ENCODE peak calls at places on chromosomes 2 and 18, in ten cellular contexts. G, J, I, W, N, D, U, S, C and E are unnamed samples.

GRCh38 chr2:239890347-239890746 is 134.8 kb downstream of the NDUFA10 start:
- DNase-seq in N (no peak), J (no peak), W (no peak), U (no peak), G (no peak), C (no peak), D (no peak), S (peak; percentile 9), I (no peak), E (no peak)

GRCh38 chr2:36658277-36658748 is 38.2 kb upstream of the VIT start:
- DNase-seq in N (no peak), C (no peak), W (no peak), J (no peak), D (no peak), U (no peak), G (no peak), S (no peak), I (no peak), E (no peak)

GRCh38 chr18:75173125-75173432 is 35.9 kb downstream of the PTGR3 start:
- DNase-seq in W (no peak), S (peak; percentile 45), C (no peak), G (no peak), U (peak; percentile 53), D (no peak), I (no peak), J (peak; percentile 29), N (peak; percentile 2), E (no peak)

GRCh38 chr2:11784747-11785610 is 38.5 kb downstream of the LPIN1 start:
- DNase-seq in I (peak; percentile 23), N (peak; percentile 63), D (peak; percentile 30), W (peak; percentile 34), J (peak; percentile 32), C (peak; percentile 57), G (peak; percentile 20), U (peak; percentile 53), S (peak; percentile 92), E (no peak)

GRCh38 chr2:225670111-225670974 is 270.8 kb downstream of the NYAP2 start:
- DNase-seq in N (peak; percentile 80), I (no peak), W (peak; percentile 63), D (no peak), S (no peak), C (no peak), G (peak; percentile 37), J (no peak), U (no peak), E (no peak)

GRCh38 chr18:48020337-48021250 is 90.1 kb upstream of the SMAD2 start:
- DNase-seq in C (no peak), N (no peak), S (peak; percentile 34), J (no peak), I (no peak), W (no peak), D (no peak), U (no peak), G (no peak), E (no peak)

GRCh38 chr2:68709421-68709911 is 25.1 kb upstream of the ARHGAP25 start:
- DNase-seq in N (peak; percentile 58), I (peak; percentile 20), S (peak; percentile 71), D (no peak), J (no peak), W (peak; percentile 70), U (no peak), C (no peak), G (peak; percentile 44), E (no peak)

GRCh38 chr2:210515911-210516310 is 39.4 kb upstream of the LANCL1 start:
- DNase-seq in U (no peak), G (no peak), S (no peak), D (no peak), W (no peak), C (no peak), N (no peak), J (no peak), I (no peak), E (no peak)

GRCh38 chr2:48395658-48396057 is 134.3 kb upstream of the STON1 start:
- DNase-seq in U (no peak), N (no peak), D (no peak), I (no peak), C (no peak), J (no peak), G (no peak), W (no peak), S (no peak), E (no peak)

GRCh38 chr2:112627060-112628040 is 18.4 kb upstream of the SLC20A1 start:
- DNase-seq in D (no peak), J (no peak), S (peak; percentile 26), N (peak; percentile 98), C (no peak), W (peak; percentile 85), U (no peak), G (no peak), I (peak; percentile 84), E (no peak)

GRCh38 chr2:172693529-172694185 is 42.0 kb upstream of the RAPGEF4 start:
- DNase-seq in J (no peak), W (no peak), G (no peak), S (no peak), C (no peak), D (no peak), N (no peak), U (no peak), I (no peak), E (no peak)

GRCh38 chr2:192551760-192552159 is 357.0 kb upstream of the TMEFF2 start:
- DNase-seq in S (no peak), I (no peak), C (no peak), J (no peak), U (no peak), G (no peak), W (no peak), D (no peak), N (no peak), E (no peak)

GRCh38 chr2:10329880-10330699 is 27.4 kb downstream of the HPCAL1 start:
- DNase-seq in S (no peak), W (peak; percentile 80), D (no peak), N (peak; percentile 37), J (peak; percentile 25), G (no peak), C (no peak), I (no peak), U (no peak), E (no peak)

GRCh38 chr2:232981356-232981755 is 31.7 kb downstream of the NGEF start:
- DNase-seq in S (peak; percentile 44), D (no peak), C (peak; percentile 85), U (no peak), J (no peak), G (peak; percentile 67), N (no peak), I (no peak), W (no peak), E (no peak)

GRCh38 chr18:74282359-74283254 is 9.2 kb downstream of the CYB5A start:
- DNase-seq in N (no peak), I (no peak), U (no peak), G (peak; percentile 42), D (no peak), C (peak; percentile 39), J (no peak), S (peak; percentile 63), W (no peak), E (no peak)

GRCh38 chr2:11762799-11763461 is 16.5 kb downstream of the LPIN1 start:
- DNase-seq in D (no peak), I (no peak), G (no peak), N (no peak), J (no peak), U (no peak), S (no peak), C (no peak), W (no peak), E (no peak)

GRCh38 chr2:16178551-16179130 is 238.3 kb downstream of the MYCN start:
- DNase-seq in I (no peak), C (no peak), J (no peak), S (peak; percentile 26), U (no peak), W (no peak), D (no peak), G (no peak), N (no peak), E (no peak)

GRCh38 chr2:158893057-158893456 is 75.4 kb upstream of the TANC1 start:
- DNase-seq in S (no peak), I (no peak), W (no peak), D (no peak), J (no peak), N (peak; percentile 75), C (no peak), G (peak; percentile 13), U (no peak), E (peak; percentile 42)

GRCh38 chr2:241389697-241390096 is 33.6 kb downstream of the FARP2 start:
- DNase-seq in C (no peak), W (no peak), S (no peak), G (no peak), I (no peak), D (no peak), U (no peak), N (no peak), J (no peak), E (no peak)

GRCh38 chr2:196353717-196354116 is 182.3 kb upstream of the STK17B start:
- DNase-seq in I (no peak), N (no peak), G (no peak), C (no peak), D (no peak), S (no peak), J (no peak), W (no peak), U (no peak), E (no peak)

GRCh38 chr18:27894746-27895145 is 282.2 kb downstream of the CDH2 start:
- DNase-seq in W (no peak), G (no peak), I (no peak), N (no peak), S (no peak), J (no peak), D (no peak), U (no peak), C (no peak), E (no peak)

GRCh38 chr18:55401638-55402191 is 186.3 kb downstream of the TCF4 start:
- DNase-seq in U (no peak), S (peak; percentile 75), G (peak; percentile 74), D (no peak), C (no peak), I (no peak), J (no peak), W (peak; percentile 5), N (peak; percentile 91), E (no peak)

GRCh38 chr2:177784449-177784845 is 288.1 kb downstream of the PDE11A start:
- DNase-seq in N (peak; percentile 77), D (no peak), S (no peak), C (no peak), U (no peak), G (peak; percentile 69), J (no peak), W (no peak), I (no peak), E (no peak)